ENCODE peak calls at places on chromosomes 16 and 17, in five cellular contexts. One of them, this sample, is unnamed.

GRCh38 chr17:49267912-49268311 is 37.3 kb upstream of the PHOSPHO1 start:
- DNase-seq in H9: no peak
- DNase-seq in trophoblast cell: no peak
- DNase-seq in H1: no peak
- DNase-seq in mesenchymal stem cell: no peak
- DNase-seq in this sample: no peak

GRCh38 chr16:25888873-25889272 is 197.1 kb downstream of the HS3ST4 start:
- DNase-seq in trophoblast cell: no peak
- DNase-seq in H1: no peak
- DNase-seq in H9: no peak
- DNase-seq in mesenchymal stem cell: no peak
- DNase-seq in this sample: no peak

GRCh38 chr17:32266389-32267269 is 997 bp downstream of the RHBDL3 start:
- DNase-seq in mesenchymal stem cell: peak; percentile 3
- DNase-seq in trophoblast cell: no peak
- DNase-seq in H1: no peak
- DNase-seq in H9: peak; percentile 69
- DNase-seq in this sample: peak; percentile 57

GRCh38 chr16:67162439-67163163 is 1.9 kb upstream of the HSF4 start:
- DNase-seq in mesenchymal stem cell: peak; percentile 50
- DNase-seq in H9: no peak
- DNase-seq in trophoblast cell: peak; percentile 71
- DNase-seq in H1: no peak
- DNase-seq in this sample: no peak

GRCh38 chr16:35752773-35753558 is 2293.6 kb downstream of the TP53TG3F start:
- DNase-seq in H1: no peak
- DNase-seq in trophoblast cell: no peak
- DNase-seq in H9: no peak
- DNase-seq in mesenchymal stem cell: no peak
- DNase-seq in this sample: no peak

GRCh38 chr17:65896889-65897288 is 295.0 kb downstream of the CEP112 start:
- DNase-seq in H1: no peak
- DNase-seq in H9: no peak
- DNase-seq in mesenchymal stem cell: no peak
- DNase-seq in trophoblast cell: no peak
- DNase-seq in this sample: no peak

GRCh38 chr16:64983226-64983625 is 138.6 kb downstream of the CDH11 start:
- DNase-seq in H9: no peak
- DNase-seq in trophoblast cell: no peak
- DNase-seq in H1: no peak
- DNase-seq in mesenchymal stem cell: no peak
- DNase-seq in this sample: no peak

GRCh38 chr16:72427786-72428480 is 256.0 kb upstream of the PMFBP1 start:
- DNase-seq in H1: no peak
- DNase-seq in H9: no peak
- DNase-seq in trophoblast cell: no peak
- DNase-seq in mesenchymal stem cell: no peak
- DNase-seq in this sample: no peak

GRCh38 chr17:9104370-9105041 is 83.2 kb downstream of the NTN1 start:
- DNase-seq in mesenchymal stem cell: no peak
- DNase-seq in H1: no peak
- DNase-seq in H9: no peak
- DNase-seq in trophoblast cell: no peak
- DNase-seq in this sample: no peak
- H2BK12ac ChIP-seq in mesenchymal stem cell: no peak overlapping the region
- H2BK12ac ChIP-seq in H1: no peak overlapping the region
- H2BK12ac ChIP-seq in H9: no peak overlapping the region
- H2BK12ac ChIP-seq in trophoblast cell: no peak overlapping the region
- H2BK12ac ChIP-seq in this sample: no peak overlapping the region

DNA sequence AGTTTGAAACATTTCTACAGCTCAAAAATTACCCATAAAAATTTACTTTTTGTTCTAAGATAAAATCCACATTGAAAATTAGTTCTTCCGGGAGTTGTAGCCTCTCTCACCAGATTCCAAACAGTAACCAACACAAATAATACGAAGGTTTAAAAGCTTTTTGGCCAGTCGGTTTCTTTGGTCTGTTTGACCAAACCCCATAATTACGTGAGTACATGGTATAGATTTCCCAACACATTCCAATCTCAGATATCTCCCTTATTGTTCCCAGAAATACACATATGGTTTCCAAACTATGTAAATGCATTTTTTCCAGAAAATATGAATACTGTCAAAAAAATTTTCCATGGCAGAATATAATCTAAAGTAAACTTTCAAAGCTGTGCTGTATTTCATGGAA is 722.0 kb downstream of the KCNJ2 start:
- DNase-seq in H9: no peak
- DNase-seq in mesenchymal stem cell: no peak
- DNase-seq in trophoblast cell: no peak
- DNase-seq in H1: no peak
- DNase-seq in this sample: no peak
- H2AFZ ChIP-seq in H9: no peak overlapping the region
- H2AFZ ChIP-seq in mesenchymal stem cell: no peak overlapping the region
- H2AFZ ChIP-seq in trophoblast cell: no peak overlapping the region
- H2AFZ ChIP-seq in H1: no peak overlapping the region
- H2AFZ ChIP-seq in this sample: no peak overlapping the region

GRCh38 chr17:76683011-76683755 is 27.6 kb downstream of the MXRA7 start:
- DNase-seq in mesenchymal stem cell: peak; percentile 48
- DNase-seq in H9: no peak
- DNase-seq in trophoblast cell: no peak
- DNase-seq in H1: no peak
- DNase-seq in this sample: no peak
- H2BK12ac ChIP-seq in mesenchymal stem cell: peak overlapping the region; percentile 29
- H2BK12ac ChIP-seq in H9: no peak overlapping the region
- H2BK12ac ChIP-seq in trophoblast cell: no peak overlapping the region
- H2BK12ac ChIP-seq in H1: no peak overlapping the region
- H2BK12ac ChIP-seq in this sample: no peak overlapping the region

GRCh38 chr17:3698139-3698538 is 2.2 kb upstream of the P2RX5 start:
- DNase-seq in mesenchymal stem cell: no peak
- DNase-seq in H1: no peak
- DNase-seq in trophoblast cell: no peak
- DNase-seq in H9: no peak
- DNase-seq in this sample: no peak
- H2AFZ ChIP-seq in mesenchymal stem cell: no peak overlapping the region
- H2AFZ ChIP-seq in H1: no peak overlapping the region
- H2AFZ ChIP-seq in trophoblast cell: no peak overlapping the region
- H2AFZ ChIP-seq in H9: no peak overlapping the region
- H2AFZ ChIP-seq in this sample: no peak overlapping the region

DNA sequence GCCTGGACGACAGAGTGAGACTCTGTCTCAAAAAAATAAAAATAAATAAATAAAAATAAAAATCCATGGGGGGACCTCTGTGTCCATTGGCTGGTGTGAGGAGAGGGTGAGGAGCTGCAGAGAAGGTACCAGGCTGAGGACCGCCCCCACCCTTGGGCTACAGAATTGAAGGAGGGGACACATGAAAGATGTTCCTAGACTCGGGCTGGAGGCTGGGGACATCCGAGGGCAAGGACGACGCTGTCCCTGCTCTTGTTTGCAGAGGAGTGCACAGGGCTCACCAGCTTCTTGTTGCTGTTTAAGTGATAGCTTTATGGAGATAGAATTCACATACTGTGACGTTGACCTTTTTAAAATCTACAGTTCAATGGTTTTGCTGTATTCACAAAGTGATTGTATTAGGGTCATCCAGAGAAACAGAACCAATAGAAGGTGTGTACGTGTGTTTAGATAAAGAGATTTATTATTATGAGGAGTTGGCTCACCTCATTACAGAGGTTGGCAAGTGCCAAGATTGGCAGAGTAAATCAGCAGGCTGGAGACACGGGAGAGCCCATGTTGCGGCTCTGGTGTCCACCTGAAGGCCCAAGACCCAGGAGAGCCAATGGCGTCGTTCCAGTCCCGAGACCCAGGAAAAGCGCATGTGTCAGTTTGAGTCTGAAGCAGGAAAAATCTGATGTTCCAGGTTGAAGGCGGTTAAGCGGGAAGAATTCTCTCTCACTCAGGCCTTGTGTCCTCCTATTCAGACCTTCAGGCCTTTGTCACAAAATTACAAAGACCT is 320.7 kb downstream of the SEC14L1 start:
- DNase-seq in mesenchymal stem cell: no peak
- DNase-seq in trophoblast cell: no peak
- DNase-seq in H1: no peak
- DNase-seq in H9: no peak
- DNase-seq in this sample: no peak
- H2BK12ac ChIP-seq in mesenchymal stem cell: peak overlapping the region; percentile 51
- H2BK12ac ChIP-seq in trophoblast cell: no peak overlapping the region
- H2BK12ac ChIP-seq in H1: no peak overlapping the region
- H2BK12ac ChIP-seq in H9: no peak overlapping the region
- H2BK12ac ChIP-seq in this sample: no peak overlapping the region

DNA sequence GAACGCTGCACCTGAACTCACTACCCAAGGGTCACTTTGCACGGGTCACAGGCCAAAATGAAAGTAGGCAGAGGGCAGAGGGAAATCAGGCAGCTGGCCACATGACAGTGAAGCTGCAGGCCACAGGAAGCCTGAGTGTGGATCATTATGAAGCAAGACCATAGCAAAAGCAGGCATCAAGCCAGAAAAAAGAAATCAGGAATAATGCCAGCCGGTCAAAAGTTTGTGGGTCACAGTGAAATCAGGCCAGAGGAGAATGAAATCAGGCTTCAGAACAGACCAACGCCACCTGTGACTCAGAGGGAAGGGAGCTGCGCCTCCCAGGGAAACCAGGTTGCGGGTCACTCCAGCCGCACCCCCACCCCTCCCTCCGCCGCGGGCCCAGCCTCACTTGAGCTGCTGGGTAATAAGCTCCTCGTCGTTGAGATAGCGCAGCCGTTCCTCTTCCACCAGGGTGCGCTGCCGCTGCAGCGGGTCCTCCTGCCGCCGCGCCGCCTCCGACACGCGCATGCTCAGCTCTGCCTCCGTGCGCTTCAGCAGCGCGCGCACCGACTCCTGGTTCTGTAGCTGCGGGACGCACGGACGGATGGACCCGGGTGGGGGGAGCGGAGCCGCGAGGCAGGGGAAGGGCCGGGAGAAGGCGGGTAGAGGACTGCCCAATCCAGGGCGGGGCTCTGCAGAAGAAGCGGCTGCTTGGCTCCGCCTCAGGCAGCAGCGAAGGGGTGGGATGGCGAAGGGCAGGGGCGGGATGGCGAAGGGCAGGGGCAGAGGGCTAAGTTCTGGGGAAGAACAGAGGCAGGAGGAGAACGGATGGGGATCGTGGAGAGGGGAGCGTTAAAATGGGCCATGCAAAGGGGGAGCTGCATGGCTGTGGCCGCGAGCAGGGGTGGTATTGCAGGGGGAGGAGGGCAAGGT is 47.7 kb downstream of the SRCIN1 start:
- DNase-seq in H9: peak; percentile 99
- DNase-seq in mesenchymal stem cell: peak; percentile 90
- DNase-seq in H1: peak; percentile 93
- DNase-seq in trophoblast cell: peak; percentile 93
- DNase-seq in this sample: peak; percentile 93
- H2AFZ ChIP-seq in H9: no peak overlapping the region
- H2AFZ ChIP-seq in mesenchymal stem cell: peak overlapping the region; percentile 20
- H2AFZ ChIP-seq in H1: no peak overlapping the region
- H2AFZ ChIP-seq in trophoblast cell: no peak overlapping the region
- H2AFZ ChIP-seq in this sample: peak overlapping the region; percentile 91

GRCh38 chr17:41785091-41785875 is 1.2 kb downstream of the JUP start:
- DNase-seq in trophoblast cell: no peak
- DNase-seq in mesenchymal stem cell: peak; percentile 54
- DNase-seq in H1: peak; percentile 89
- DNase-seq in H9: peak; percentile 97
- DNase-seq in this sample: peak; percentile 90
- H2BK12ac ChIP-seq in trophoblast cell: no peak overlapping the region
- H2BK12ac ChIP-seq in mesenchymal stem cell: no peak overlapping the region
- H2BK12ac ChIP-seq in H1: peak overlapping the region; percentile 71
- H2BK12ac ChIP-seq in H9: no peak overlapping the region
- H2BK12ac ChIP-seq in this sample: no peak overlapping the region

GRCh38 chr16:84929421-84930297 is 81.7 kb downstream of the ZDHHC7 start:
- DNase-seq in H1: no peak
- DNase-seq in H9: no peak
- DNase-seq in mesenchymal stem cell: no peak
- DNase-seq in trophoblast cell: no peak
- DNase-seq in this sample: no peak
- H2AFZ ChIP-seq in H1: no peak overlapping the region
- H2AFZ ChIP-seq in H9: no peak overlapping the region
- H2AFZ ChIP-seq in mesenchymal stem cell: no peak overlapping the region
- H2AFZ ChIP-seq in trophoblast cell: no peak overlapping the region
- H2AFZ ChIP-seq in this sample: no peak overlapping the region

GRCh38 chr16:31330553-31330890 is 24.5 kb upstream of the ITGAX start:
- DNase-seq in mesenchymal stem cell: no peak
- DNase-seq in trophoblast cell: no peak
- DNase-seq in H1: no peak
- DNase-seq in H9: no peak
- DNase-seq in this sample: no peak

GRCh38 chr16:31331807-31332301 is 23.1 kb upstream of the ITGAX start:
- DNase-seq in H9: no peak
- DNase-seq in mesenchymal stem cell: no peak
- DNase-seq in H1: no peak
- DNase-seq in trophoblast cell: no peak
- DNase-seq in this sample: no peak

GRCh38 chr16:31333686-31334649 is 21.0 kb upstream of the ITGAX start:
- DNase-seq in mesenchymal stem cell: no peak
- DNase-seq in trophoblast cell: peak; percentile 27
- DNase-seq in H9: peak; percentile 61
- DNase-seq in H1: no peak
- DNase-seq in this sample: no peak

GRCh38 chr16:31331141-31331764 is 23.7 kb upstream of the ITGAX start:
- DNase-seq in mesenchymal stem cell: no peak
- DNase-seq in trophoblast cell: no peak
- DNase-seq in H1: no peak
- DNase-seq in H9: peak; percentile 52
- DNase-seq in this sample: no peak

GRCh38 chr16:31332544-31332943 is 22.4 kb upstream of the ITGAX start:
- DNase-seq in mesenchymal stem cell: no peak
- DNase-seq in H9: no peak
- DNase-seq in trophoblast cell: no peak
- DNase-seq in H1: no peak
- DNase-seq in this sample: no peak
- H2BK12ac ChIP-seq in mesenchymal stem cell: no peak overlapping the region
- H2BK12ac ChIP-seq in H9: no peak overlapping the region
- H2BK12ac ChIP-seq in trophoblast cell: no peak overlapping the region
- H2BK12ac ChIP-seq in H1: no peak overlapping the region
- H2BK12ac ChIP-seq in this sample: no peak overlapping the region

DNA sequence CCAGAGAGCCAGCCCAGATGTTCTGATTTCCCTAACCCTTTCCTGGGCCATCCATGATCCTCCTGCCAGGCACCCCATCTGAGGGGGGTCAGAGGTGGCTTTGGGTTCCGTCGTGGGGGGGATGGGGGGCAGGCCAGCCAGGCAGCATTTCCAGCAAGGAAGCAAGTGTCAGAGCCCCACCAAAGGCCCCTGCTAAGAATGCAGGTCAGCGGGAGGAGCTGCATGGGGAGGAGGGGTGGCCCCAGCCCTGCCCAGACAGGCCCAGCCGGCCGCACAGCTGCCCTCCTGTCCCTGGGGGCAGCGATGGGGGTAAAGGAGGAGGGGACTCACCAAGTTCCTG is 2.3 kb upstream of the SCRN2 start:
- DNase-seq in H9: no peak
- DNase-seq in H1: no peak
- DNase-seq in mesenchymal stem cell: no peak
- DNase-seq in trophoblast cell: no peak
- DNase-seq in this sample: no peak
- H2AFZ ChIP-seq in H9: no peak overlapping the region
- H2AFZ ChIP-seq in H1: no peak overlapping the region
- H2AFZ ChIP-seq in mesenchymal stem cell: no peak overlapping the region
- H2AFZ ChIP-seq in trophoblast cell: no peak overlapping the region
- H2AFZ ChIP-seq in this sample: peak overlapping the region; percentile 35